ENCODE peak calls at places on chromosomes 1 and 21, in seven cellular contexts. L, F, D, B, C, U and O are unnamed samples.

GRCh38 chr1:110696818-110697217 is 22.1 kb upstream of the KCNA3 start:
- DNase-seq in F (no peak), C (no peak), D (no peak), L (no peak), B (no peak), U (no peak), O (no peak)

GRCh38 chr21:42341776-42342542 is 8.8 kb downstream of the TFF2 start:
- DNase-seq in B (no peak), F (no peak), D (no peak), U (peak; percentile 10), L (no peak), C (no peak), O (no peak)

GRCh38 chr1:26418865-26419349 is 8.3 kb downstream of the LIN28A start:
- DNase-seq in U (no peak), L (no peak), B (no peak), F (no peak), C (no peak), D (no peak), O (no peak)

GRCh38 chr1:231359113-231359512 is 21.0 kb downstream of the SPRTN start:
- DNase-seq in U (no peak), D (no peak), C (peak; percentile 53), L (no peak), F (no peak), B (no peak), O (no peak)

GRCh38 chr1:12135612-12136011 is 31.2 kb upstream of the TNFRSF1B start:
- DNase-seq in D (peak; percentile 84), F (no peak), L (no peak), U (no peak), B (no peak), C (no peak), O (no peak)

GRCh38 chr1:207887542-207887941 is 23.4 kb downstream of the CD34 start:
- DNase-seq in D (no peak), U (no peak), L (no peak), F (no peak), B (no peak), C (no peak), O (no peak)

GRCh38 chr1:84611796-84612195 is 37.6 kb upstream of the CTBS start:
- DNase-seq in B (no peak), F (no peak), C (no peak), D (no peak), L (no peak), U (no peak), O (no peak)

GRCh38 chr21:30083120-30083945 is 83.3 kb downstream of the CLDN17 start:
- DNase-seq in L (peak; percentile 3), F (no peak), B (no peak), U (no peak), D (no peak), C (no peak), O (no peak)

GRCh38 chr1:213968391-213968790 is 19.4 kb upstream of the PROX1 start:
- DNase-seq in B (no peak), D (no peak), C (no peak), F (no peak), L (no peak), U (no peak), O (no peak)

GRCh38 chr1:218705391-218705790 is 360.3 kb downstream of the TGFB2 start:
- DNase-seq in F (no peak), C (no peak), U (no peak), D (no peak), B (no peak), L (no peak), O (no peak)

GRCh38 chr1:19454265-19455198 is 30.8 kb downstream of the CAPZB start:
- DNase-seq in L (peak; percentile 25), U (no peak), B (no peak), D (no peak), C (no peak), F (no peak), O (no peak)

GRCh38 chr1:167043752-167044488 is 46.3 kb downstream of the GPA33 start:
- DNase-seq in B (peak; percentile 53), D (peak; percentile 86), U (peak; percentile 46), F (peak; percentile 41), C (peak; percentile 91), L (peak; percentile 40), O (no peak)

GRCh38 chr1:64519921-64520320 is 50.0 kb downstream of the CACHD1 start:
- DNase-seq in C (no peak), F (no peak), D (no peak), B (no peak), U (peak; percentile 83), L (no peak), O (no peak)

GRCh38 chr1:172874950-172875349 is 175.8 kb downstream of the TNFSF18 start:
- DNase-seq in F (no peak), L (no peak), D (no peak), B (no peak), U (no peak), C (no peak), O (no peak)

GRCh38 chr1:30106125-30106524 is 617.3 kb downstream of the MATN1 start:
- DNase-seq in F (no peak), B (no peak), U (peak; percentile 31), C (peak; percentile 35), L (peak; percentile 55), D (peak; percentile 81), O (no peak)

GRCh38 chr1:23209765-23210164 is 7.5 kb downstream of the HTR1D start:
- DNase-seq in U (no peak), C (no peak), D (no peak), L (no peak), F (no peak), B (no peak), O (no peak)

GRCh38 chr1:43545686-43546387 is 15.2 kb downstream of the PTPRF start:
- DNase-seq in L (peak; percentile 78), U (peak; percentile 91), C (peak; percentile 83), B (no peak), F (no peak), D (peak; percentile 91), O (peak; percentile 53)

GRCh38 chr1:153368477-153368876 is 6.9 kb downstream of the S100A12 start:
- DNase-seq in L (no peak), B (no peak), F (no peak), C (no peak), U (no peak), D (no peak), O (no peak)

GRCh38 chr21:14259669-14260458 is 43.9 kb downstream of the RBM11 start:
- DNase-seq in B (no peak), U (no peak), F (no peak), D (no peak), C (no peak), L (peak; percentile 78), O (no peak)

GRCh38 chr1:63866085-63866484 is 92.3 kb downstream of the ROR1 start:
- DNase-seq in L (no peak), U (no peak), B (no peak), C (no peak), F (no peak), D (no peak), O (no peak)

GRCh38 chr1:244209955-244210354 is 158.9 kb downstream of the ZBTB18 start:
- DNase-seq in F (no peak), L (no peak), D (no peak), B (no peak), U (no peak), C (no peak), O (no peak)

GRCh38 chr1:39453603-39454002 is 37.8 kb upstream of the BMP8A start:
- DNase-seq in D (peak; percentile 90), U (peak; percentile 93), C (peak; percentile 69), F (no peak), B (no peak), L (no peak), O (peak; percentile 64)

GRCh38 chr1:43293896-43294760 is 6.7 kb upstream of the TIE1 start:
- DNase-seq in D (no peak), F (no peak), L (no peak), U (no peak), C (no peak), B (no peak), O (no peak)

GRCh38 chr1:151822404-151822803 is 9.2 kb downstream of the RORC start:
- DNase-seq in C (no peak), U (no peak), B (no peak), L (no peak), F (no peak), D (no peak), O (no peak)

GRCh38 chr1:93575586-93576271 is 105.9 kb downstream of the BCAR3 start:
- DNase-seq in B (no peak), L (no peak), D (no peak), C (no peak), F (no peak), U (no peak), O (no peak)

GRCh38 chr1:200907611-200908097 is 13.0 kb downstream of the INAVA start:
- DNase-seq in F (no peak), U (no peak), C (no peak), L (no peak), B (no peak), D (no peak), O (no peak)

GRCh38 chr1:186708578-186709203 is 28.5 kb upstream of the PTGS2 start:
- DNase-seq in B (no peak), F (no peak), L (no peak), U (no peak), C (no peak), D (no peak), O (no peak)

GRCh38 chr21:7933923-7934322 is 2587.5 kb upstream of the TPTE start:
- DNase-seq in U (no peak), L (no peak), D (no peak), F (no peak), B (no peak), C (no peak), O (no peak)
- H3K9me3 ChIP-seq in U (no peaks in the 10 kb centered on the region), L (peaks cover 84% of the 10 kb centered on the region), D (peaks cover 13% of the 10 kb centered on the region), F (peaks cover 58% of the 10 kb centered on the region), B (peaks cover 93% of the 10 kb centered on the region), C (peaks cover 21% of the 10 kb centered on the region), O (peaks cover 44% of the 10 kb centered on the region)

DNA sequence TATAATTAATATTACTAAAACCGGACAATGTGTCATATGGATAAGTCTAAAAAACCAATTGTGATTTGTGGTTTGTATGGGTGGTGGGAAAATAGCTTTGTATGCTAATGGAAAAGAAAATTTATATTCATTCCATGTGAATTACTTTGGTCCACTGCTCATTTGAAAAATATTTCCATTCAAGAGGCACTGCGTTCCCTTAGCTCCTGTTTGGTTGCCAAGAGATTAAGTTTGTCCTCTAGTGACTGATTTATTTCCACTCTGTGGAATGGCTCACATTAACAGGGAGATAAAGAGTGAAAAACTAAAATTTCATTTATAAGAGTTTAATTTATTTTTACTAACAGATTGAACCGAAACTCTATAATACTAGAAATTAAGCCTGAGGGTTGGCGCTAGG is 744.1 kb upstream of the CHRM3 start:
- DNase-seq in F (no peak), U (no peak), L (no peak), D (no peak), B (no peak), C (no peak), O (no peak)
- H3K9me3 ChIP-seq in F (peaks cover 3% of the 10 kb centered on the region), U (no peaks in the 10 kb centered on the region), L (no peaks in the 10 kb centered on the region), D (no peaks in the 10 kb centered on the region), B (no peaks in the 10 kb centered on the region), C (no peaks in the 10 kb centered on the region), O (no peaks in the 10 kb centered on the region)

DNA sequence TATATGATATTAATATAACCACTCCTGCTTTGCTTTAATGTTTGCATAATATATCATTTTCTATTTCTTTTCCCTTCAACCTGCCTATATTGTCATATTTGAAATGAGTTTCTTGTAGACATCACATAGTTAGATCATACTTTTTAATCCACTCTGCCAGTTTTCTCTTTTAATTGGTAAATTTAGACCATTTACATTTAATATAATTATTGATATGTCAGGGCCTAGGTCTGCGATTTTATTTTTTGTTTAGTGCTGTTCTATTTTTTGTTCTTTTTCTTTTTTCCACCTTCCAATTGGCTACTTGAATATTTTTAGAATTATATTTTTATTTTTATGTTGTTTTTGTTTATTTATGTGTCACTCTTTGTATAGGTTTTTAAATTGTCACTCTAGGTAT is 213.3 kb downstream of the C1orf94 start:
- DNase-seq in C (no peak), B (no peak), D (no peak), U (no peak), F (no peak), L (no peak), O (no peak)
- H3K9me3 ChIP-seq in C (no peaks in the 10 kb centered on the region), B (no peaks in the 10 kb centered on the region), D (peaks cover 2% of the 10 kb centered on the region), U (no peaks in the 10 kb centered on the region), F (no peaks in the 10 kb centered on the region), L (no peaks in the 10 kb centered on the region), O (peaks cover 15% of the 10 kb centered on the region)

GRCh38 chr1:248755505-248755904 is at the start of gene LYPD8:
- DNase-seq in U (no peak), D (no peak), F (no peak), B (no peak), L (no peak), C (no peak), O (no peak)
- H3K9me3 ChIP-seq in U (no peaks in the 10 kb centered on the region), D (peaks cover 1% of the 10 kb centered on the region), F (no peaks in the 10 kb centered on the region), B (no peaks in the 10 kb centered on the region), L (no peaks in the 10 kb centered on the region), C (no peaks in the 10 kb centered on the region), O (no peaks in the 10 kb centered on the region)